ENCODE peak calls at places on chromosomes 11 and 22, in seven cellular contexts. K is adrenal gland, H is stomach, I is lower lobe of right lung, F is caudate nucleus, Y is tibial artery, Q is RWPE1. P is an unnamed sample.

GRCh38 chr11:19820100-19820499 is 107.5 kb downstream of the NAV2 start:
- DNase-seq in K (no peak), H (no peak), I (peak; percentile 55), F (no peak), Y (no peak), Q (no peak), P (no peak)

GRCh38 chr22:23151827-23152226 is 6.5 kb downstream of the RAB36 start:
- DNase-seq in K (no peak), H (no peak), I (no peak), F (no peak), Y (no peak), Q (no peak), P (no peak)

GRCh38 chr11:129247129-129247528 is 55.0 kb upstream of the ARHGAP32 start:
- DNase-seq in K (no peak), H (no peak), I (no peak), F (no peak), Y (no peak), Q (no peak), P (peak; percentile 8)

GRCh38 chr22:32621656-32622003 is 147.0 kb downstream of the FBXO7 start:
- DNase-seq in K (no peak), H (no peak), I (no peak), F (no peak), Y (no peak), Q (no peak), P (no peak)

GRCh38 chr22:18973264-18974031 is 37.4 kb upstream of the PRODH start:
- DNase-seq in K (no peak), H (no peak), I (no peak), F (no peak), Y (no peak), Q (no peak), P (no peak)

GRCh38 chr22:42179616-42180015 is 49.0 kb upstream of the CYP2D6 start:
- DNase-seq in K (no peak), H (no peak), I (no peak), F (no peak), Y (no peak), Q (no peak), P (no peak)

GRCh38 chr11:31680770-31681169 is 130.4 kb downstream of the PAX6 start:
- DNase-seq in K (no peak), H (no peak), I (no peak), F (no peak), Y (no peak), Q (no peak), P (no peak)

GRCh38 chr11:70027451-70027850 is 50.7 kb upstream of the ANO1 start:
- DNase-seq in K (no peak), H (peak; percentile 22), I (no peak), F (no peak), Y (no peak), Q (no peak), P (no peak)

GRCh38 chr11:108733479-108734116 is 68.7 kb downstream of the DDX10 start:
- DNase-seq in K (no peak), H (no peak), I (no peak), F (no peak), Y (no peak), Q (peak; percentile 16), P (no peak)

GRCh38 chr11:72812604-72812967 is 1.6 kb upstream of the ATG16L2 start:
- DNase-seq in K (peak; percentile 14), H (no peak), I (no peak), F (no peak), Y (no peak), Q (peak; percentile 22), P (no peak)

GRCh38 chr11:66636411-66636810 is 2.1 kb upstream of the RBM4 start:
- DNase-seq in K (no peak), H (no peak), I (no peak), F (no peak), Y (no peak), Q (no peak), P (no peak)

GRCh38 chr11:35275808-35276170 is 136.8 kb downstream of the CD44 start:
- DNase-seq in K (no peak), H (no peak), I (no peak), F (no peak), Y (no peak), Q (no peak), P (no peak)

GRCh38 chr22:30348837-30349236 is 7.9 kb downstream of the SF3A1 start:
- DNase-seq in K (no peak), H (no peak), I (no peak), F (no peak), Y (no peak), Q (no peak), P (no peak)

GRCh38 chr22:30344447-30345200 is 12.1 kb downstream of the SF3A1 start:
- DNase-seq in K (no peak), H (no peak), I (no peak), F (no peak), Y (no peak), Q (no peak), P (peak; percentile 36)

GRCh38 chr22:30351226-30351625 is 5.5 kb downstream of the SF3A1 start:
- DNase-seq in K (no peak), H (no peak), I (no peak), F (no peak), Y (no peak), Q (no peak), P (no peak)

GRCh38 chr22:30347255-30347892 is 9.3 kb downstream of the SF3A1 start:
- DNase-seq in K (no peak), H (no peak), I (no peak), F (no peak), Y (no peak), Q (no peak), P (no peak)

DNA sequence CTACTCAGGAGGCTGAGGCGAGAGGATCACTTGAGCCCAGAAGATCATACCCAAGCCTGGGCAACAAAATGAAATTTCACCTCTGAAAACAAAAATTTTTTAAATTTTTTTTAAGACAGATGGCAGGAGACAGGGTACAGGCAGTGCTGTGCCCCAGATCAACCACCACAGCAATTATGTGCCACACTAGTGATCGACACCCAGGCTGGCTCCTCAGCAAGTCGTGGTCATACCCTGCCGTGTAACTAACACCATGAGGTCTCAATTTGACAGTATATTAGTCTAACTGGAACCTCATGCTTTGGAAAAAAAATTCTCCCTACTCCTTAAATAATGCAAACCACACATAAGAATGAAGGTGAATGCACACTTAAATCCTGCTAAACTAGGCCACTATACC is 8.3 kb downstream of the SF3A1 start:
- DNase-seq in K (no peak), H (no peak), I (no peak), F (no peak), Y (no peak), Q (no peak), P (no peak)
- H3K27ac ChIP-seq in K (no peak overlapping the region), H (no peak overlapping the region), I (peak overlapping the region; percentile 39), F (peak overlapping the region; percentile 55), Y (no peak overlapping the region), Q (peak overlapping the region; percentile 19), P (no peak overlapping the region)

DNA sequence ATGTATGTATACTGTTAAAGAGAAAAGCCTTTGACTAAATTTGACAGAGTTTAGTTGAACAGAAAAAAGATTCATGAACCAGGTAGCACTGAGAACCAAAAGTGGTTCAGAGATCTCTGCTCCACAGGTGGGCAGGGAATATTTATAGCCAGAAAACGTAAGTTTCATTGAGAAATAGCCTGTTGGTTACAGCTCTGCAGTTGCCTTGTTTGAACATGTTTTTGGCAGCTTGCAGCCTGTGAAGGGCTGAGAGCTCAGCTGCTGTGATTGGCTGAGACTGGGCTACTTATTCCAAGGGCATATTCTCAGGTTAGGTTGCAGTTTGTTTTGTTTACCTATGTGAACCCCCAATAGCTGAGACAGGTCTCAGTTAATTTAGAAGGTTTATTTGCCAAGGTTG is 13.5 kb upstream of the ZNF74 start:
- DNase-seq in K (no peak), H (no peak), I (no peak), F (no peak), Y (no peak), Q (peak; percentile 6), P (no peak)
- H3K27ac ChIP-seq in K (no peak overlapping the region), H (no peak overlapping the region), I (no peak overlapping the region), F (no peak overlapping the region), Y (no peak overlapping the region), Q (no peak overlapping the region), P (no peak overlapping the region)

GRCh38 chr22:46078241-46079092 is 71.9 kb upstream of the PPARA start:
- DNase-seq in K (peak; percentile 90), H (peak; percentile 81), I (peak; percentile 75), F (no peak), Y (peak; percentile 90), Q (peak; percentile 72), P (no peak)
- H3K27ac ChIP-seq in K (peak overlapping the region; percentile 97), H (peak overlapping the region; percentile 99), I (peak overlapping the region; percentile 98), F (peak overlapping the region; percentile 95), Y (peak overlapping the region; percentile 97), Q (peak overlapping the region; percentile 100), P (no peak overlapping the region)

GRCh38 chr22:26398741-26399153 is 30.3 kb upstream of the ASPHD2 start:
- DNase-seq in K (peak; percentile 72), H (peak; percentile 55), I (peak; percentile 57), F (peak; percentile 10), Y (peak; percentile 67), Q (peak; percentile 57), P (peak; percentile 36)
- H3K27ac ChIP-seq in K (no peak overlapping the region), H (no peak overlapping the region), I (no peak overlapping the region), F (no peak overlapping the region), Y (no peak overlapping the region), Q (no peak overlapping the region), P (no peak overlapping the region)

DNA sequence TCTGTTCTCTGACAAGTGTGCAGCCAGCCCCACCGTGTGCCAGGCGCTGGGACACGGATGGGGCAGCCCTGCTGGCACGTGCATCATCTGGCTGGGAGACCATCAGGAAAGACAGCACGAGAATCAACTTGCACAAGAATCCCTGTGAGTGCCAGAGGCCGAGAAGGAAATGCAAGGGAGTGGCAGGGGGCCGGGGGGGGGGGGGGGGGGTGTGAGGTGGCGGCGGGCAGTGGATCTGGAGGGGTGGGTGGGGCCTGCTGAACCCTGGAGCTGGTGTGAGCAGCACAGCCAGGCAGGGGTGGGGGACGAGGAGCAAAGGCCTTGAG is 14.0 kb upstream of the FLRT1 start:
- DNase-seq in K (no peak), H (no peak), I (no peak), F (no peak), Y (no peak), Q (peak; percentile 50), P (no peak)
- H3K27ac ChIP-seq in K (no peak overlapping the region), H (no peak overlapping the region), I (no peak overlapping the region), F (no peak overlapping the region), Y (no peak overlapping the region), Q (peak overlapping the region; percentile 81), P (no peak overlapping the region)

DNA sequence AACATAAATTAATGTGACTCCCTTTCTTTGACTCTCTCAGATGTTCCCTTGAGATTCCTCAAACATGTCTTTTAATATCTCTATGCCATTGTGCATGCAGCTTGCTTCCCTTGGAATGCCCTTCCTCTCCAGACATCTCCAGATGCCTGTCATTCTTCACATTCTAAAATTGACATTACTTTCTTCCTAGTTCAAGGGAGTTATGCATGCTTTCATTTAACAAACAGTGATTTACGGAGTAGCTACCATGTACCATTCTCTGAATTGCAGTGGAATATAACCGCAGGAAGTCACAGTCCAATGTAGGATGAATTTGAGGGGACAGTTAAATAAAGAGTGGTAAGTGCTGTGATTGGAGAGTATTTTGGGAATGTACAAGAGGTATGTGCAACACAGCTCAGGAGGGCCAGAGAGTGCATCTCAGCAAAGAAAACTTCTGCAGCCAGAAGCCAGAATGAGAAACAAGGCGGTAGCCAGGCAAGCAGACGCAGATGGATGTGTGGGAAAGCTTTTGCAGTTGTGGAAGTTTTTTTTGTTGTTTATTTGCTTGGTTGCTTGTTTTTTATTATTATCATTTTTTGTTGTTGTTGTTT is 18.7 kb downstream of the MMP10 start:
- DNase-seq in K (no peak), H (no peak), I (no peak), F (no peak), Y (no peak), Q (no peak), P (no peak)
- H3K27ac ChIP-seq in K (no peak overlapping the region), H (no peak overlapping the region), I (no peak overlapping the region), F (no peak overlapping the region), Y (no peak overlapping the region), Q (no peak overlapping the region), P (no peak overlapping the region)

GRCh38 chr11:102868359-102868758 is 6.4 kb downstream of the MMP12 start:
- DNase-seq in K (no peak), H (no peak), I (no peak), F (no peak), Y (no peak), Q (peak; percentile 48), P (no peak)
- H3K27ac ChIP-seq in K (no peak overlapping the region), H (no peak overlapping the region), I (no peak overlapping the region), F (no peak overlapping the region), Y (no peak overlapping the region), Q (no peak overlapping the region), P (no peak overlapping the region)